ENCODE peak calls at places on chromosomes 11 and 22, in nine cellular contexts. T is natural killer cell; M is body of pancreas; U is cardiac muscle cell; B is CD4-positive, alpha-beta T cell; H is Calu3; G is WTC11; Q is pancreas; A is HFF-Myc. S is an unnamed sample.

GRCh38 chr22:27438271-27438980 is 363.1 kb downstream of the MN1 start:
- DNase-seq in A (no peak), B (no peak), M (peak; percentile 71), U (no peak), Q (peak; percentile 51), G (no peak), H (peak; percentile 29), T (no peak), S (no peak)

GRCh38 chr11:115276799-115277198 is 227.4 kb downstream of the CADM1 start:
- DNase-seq in G (no peak), H (no peak), U (no peak), M (no peak), T (no peak), Q (no peak), B (no peak), A (no peak), S (no peak)

GRCh38 chr11:9789919-9790318 is 126.0 kb downstream of the SWAP70 start:
- DNase-seq in H (no peak), Q (no peak), A (no peak), B (no peak), U (no peak), T (no peak), G (no peak), M (no peak), S (no peak)

GRCh38 chr11:2315395-2316168 is 13.8 kb downstream of the TSPAN32 start:
- DNase-seq in A (no peak), Q (no peak), B (no peak), U (no peak), T (peak; percentile 15), M (peak; percentile 3), H (no peak), G (no peak), S (no peak)

GRCh38 chr22:44046485-44047141 is 22.5 kb downstream of the PARVB start:
- DNase-seq in G (no peak), U (no peak), M (no peak), Q (no peak), T (no peak), H (no peak), B (no peak), A (no peak), S (no peak)

GRCh38 chr11:107743161-107743560 is 31.3 kb upstream of the SLN start:
- DNase-seq in T (no peak), A (no peak), U (no peak), B (no peak), G (no peak), Q (no peak), M (no peak), H (no peak), S (no peak)

GRCh38 chr11:60125962-60126585 is 37.6 kb downstream of the MS4A2 start:
- DNase-seq in B (no peak), T (no peak), M (no peak), A (no peak), Q (no peak), H (peak; percentile 40), G (no peak), U (no peak), S (no peak)

GRCh38 chr11:94417386-94417987 is 16.3 kb upstream of the GPR83 start:
- DNase-seq in A (peak; percentile 15), G (no peak), M (peak; percentile 9), Q (no peak), H (no peak), B (no peak), T (no peak), U (peak; percentile 11), S (no peak)

GRCh38 chr11:35182317-35182939 is 43.5 kb downstream of the CD44 start:
- DNase-seq in G (no peak), U (no peak), T (no peak), M (no peak), B (no peak), A (no peak), Q (no peak), H (no peak), S (no peak)

GRCh38 chr11:2921742-2922493 is 7.3 kb downstream of the PHLDA2 start:
- DNase-seq in G (no peak), B (no peak), Q (no peak), U (no peak), A (no peak), T (no peak), M (no peak), H (no peak), S (no peak)

GRCh38 chr11:8603696-8604077 is 9.7 kb upstream of the STK33 start:
- DNase-seq in B (no peak), A (no peak), G (no peak), M (no peak), U (no peak), Q (no peak), H (no peak), T (no peak), S (no peak)

DNA sequence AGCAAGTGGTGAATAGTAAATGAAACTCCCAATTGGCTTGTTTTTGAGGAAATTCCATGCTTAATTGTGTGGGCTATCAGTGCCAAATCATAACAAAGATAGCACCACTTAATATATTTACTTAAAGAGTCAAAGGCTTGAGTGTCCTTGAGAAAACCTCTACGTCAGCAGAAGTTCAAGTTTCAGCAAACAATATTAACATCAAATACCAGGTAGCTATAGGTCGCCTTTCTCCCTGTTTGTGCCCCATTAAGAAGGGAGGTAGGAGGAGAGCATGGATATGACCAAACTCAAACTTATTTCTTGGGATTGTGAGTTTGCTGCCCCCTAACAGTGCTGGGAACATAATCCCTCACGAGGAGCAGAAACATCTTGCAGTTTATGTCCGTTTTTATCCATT is 105.6 kb upstream of the SYN3 start:
- DNase-seq in M (no peak), A (no peak), T (no peak), B (no peak), Q (no peak), H (no peak), U (no peak), G (no peak), S (no peak)
- TF ChIP-seq CTCF in M (no peak), A (no peak), T (no peak), B (no peak), Q (no peak), H (no peak), U (no peak), G (no peak), S (no peak)

DNA sequence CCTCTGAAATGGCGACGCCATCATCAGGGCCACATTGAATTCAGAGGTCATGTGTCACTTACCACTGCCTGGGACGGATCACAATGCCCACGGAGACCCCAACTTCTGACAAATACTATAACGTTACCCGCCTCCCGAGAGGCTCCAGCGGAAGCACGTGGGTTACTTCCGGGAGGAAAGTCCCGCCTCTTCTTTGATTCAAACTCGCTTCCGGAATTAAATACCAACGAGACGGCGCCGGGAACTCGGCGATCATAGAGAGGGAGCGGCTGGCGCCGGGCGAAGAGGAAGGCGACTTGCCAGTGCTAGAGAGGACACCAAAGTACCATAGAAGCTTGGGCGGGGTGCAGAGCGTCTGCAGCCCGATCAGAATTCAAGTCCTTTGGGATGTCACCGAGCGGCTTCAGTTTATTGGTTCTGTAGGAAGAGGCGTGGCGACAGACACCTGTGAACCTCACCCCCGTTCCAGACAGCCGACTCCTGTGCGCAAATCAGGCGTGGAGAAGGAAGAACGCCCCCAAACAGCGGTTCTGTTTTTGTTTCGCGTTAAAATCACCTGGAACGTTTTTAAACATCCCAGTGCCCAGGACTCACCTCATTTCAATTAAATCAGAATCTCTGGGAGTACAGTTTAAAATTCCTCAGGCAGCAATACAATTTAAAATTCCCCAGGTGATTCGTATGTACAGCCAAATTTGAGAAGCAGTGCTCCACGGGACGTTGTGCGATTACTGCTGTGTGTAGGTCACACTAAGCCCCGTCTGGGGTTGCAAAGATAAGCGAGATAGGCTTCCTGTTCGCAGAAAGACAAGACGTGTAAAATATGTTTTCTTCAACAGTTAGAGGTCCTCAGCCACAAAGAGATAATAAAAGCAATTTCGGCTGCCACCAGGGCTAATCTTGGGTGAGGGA is at the start of gene TIMM10:
- DNase-seq in A (peak; percentile 88), T (peak; percentile 74), B (peak; percentile 82), U (peak; percentile 99), Q (peak; percentile 98), G (peak; percentile 94), M (peak; percentile 99), H (peak; percentile 91), S (peak; percentile 77)
- TF ChIP-seq CTCF in A (no peak), T (no peak), B (no peak), U (no peak), Q (no peak), G (no peak), M (no peak), H (no peak), S (no peak)

DNA sequence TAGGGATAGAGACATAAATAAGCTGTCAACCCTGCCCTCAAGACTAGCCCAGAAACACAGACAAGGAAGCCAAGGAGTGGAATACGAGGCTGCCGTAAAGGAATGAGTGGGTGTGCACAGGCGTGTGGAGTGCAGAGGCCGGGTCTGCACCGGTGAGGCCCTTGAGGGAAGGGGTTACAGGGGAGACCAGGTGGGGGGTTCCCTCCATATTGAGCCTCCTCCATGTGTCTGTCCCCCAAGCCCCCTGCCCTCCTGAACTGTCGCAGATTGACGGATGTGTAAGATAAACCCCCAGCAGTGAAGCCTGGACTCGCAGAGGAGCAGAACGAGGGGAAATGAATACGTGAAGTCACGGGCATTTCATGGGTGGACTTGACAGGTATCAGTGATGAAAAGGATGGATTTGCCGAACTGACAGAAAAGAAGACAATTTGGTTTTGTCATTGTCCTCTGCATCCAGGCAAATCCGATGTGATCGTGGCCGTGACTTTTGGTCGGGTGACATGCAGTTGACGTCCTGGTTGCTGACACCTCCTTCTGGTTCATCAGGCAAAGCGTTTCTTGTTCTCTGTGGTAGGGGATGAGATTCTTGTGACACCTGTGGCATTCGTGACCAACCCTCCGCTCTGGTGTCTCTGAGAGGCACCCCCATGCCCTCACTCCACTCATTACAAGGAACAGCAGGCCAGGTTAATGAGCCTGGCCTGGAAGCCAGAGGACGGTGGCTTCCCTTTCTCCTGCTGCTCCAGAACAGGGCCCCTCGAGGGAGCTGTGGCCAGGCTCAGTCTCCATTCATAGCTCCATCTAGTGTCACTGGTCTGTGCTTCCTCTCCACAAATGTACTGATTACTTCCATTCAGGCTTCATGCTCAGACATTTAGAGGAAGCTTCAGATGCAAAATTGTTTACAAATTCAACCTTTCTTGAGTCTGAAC is 223.1 kb upstream of the B3GAT1 start:
- DNase-seq in T (peak; percentile 7), A (no peak), M (no peak), H (no peak), B (no peak), G (no peak), U (peak; percentile 41), Q (no peak), S (no peak)
- TF ChIP-seq CTCF in T (no peak), A (no peak), M (no peak), H (no peak), B (no peak), G (no peak), U (no peak), Q (no peak), S (no peak)

DNA sequence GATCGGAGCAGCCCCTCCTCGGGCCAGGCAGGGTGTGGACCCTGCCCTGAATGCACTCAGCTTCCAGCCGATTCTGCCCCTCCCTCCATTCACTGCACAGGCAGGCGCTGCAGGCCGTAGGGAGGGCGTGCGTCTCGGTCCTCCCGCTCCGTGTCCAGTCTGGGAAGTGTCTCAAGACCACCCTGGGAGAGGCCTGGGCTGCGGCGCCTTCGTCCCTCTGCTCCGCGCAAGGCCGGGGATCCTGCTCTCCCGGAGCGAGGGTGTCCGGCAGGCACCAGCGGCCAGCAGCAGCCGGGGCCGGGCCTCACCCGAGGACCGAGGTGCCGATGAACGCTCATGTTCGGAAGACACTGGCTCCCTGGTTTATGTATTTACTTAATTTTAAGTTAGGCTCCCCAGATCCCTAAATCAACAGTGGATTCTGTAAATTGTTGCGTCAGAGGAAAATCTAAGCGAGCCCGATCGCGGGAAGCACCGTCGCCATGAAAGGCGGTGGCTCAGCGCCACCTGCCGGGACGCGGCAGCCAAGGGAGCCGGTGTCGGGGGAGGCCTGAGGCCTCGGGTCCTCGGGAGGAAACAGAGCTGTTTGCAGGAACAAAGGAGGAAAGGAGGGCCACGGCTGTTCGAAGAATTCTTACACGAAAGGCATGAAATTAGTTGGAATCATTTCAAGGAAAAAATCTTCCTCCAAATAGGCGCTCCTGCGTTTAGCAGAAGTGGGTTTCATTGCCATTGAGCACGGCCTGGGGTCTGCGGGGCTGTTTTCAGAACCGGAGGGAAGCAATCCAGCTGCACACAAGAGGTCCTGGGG is 195.3 kb downstream of the BRD1 start:
- DNase-seq in A (no peak), T (no peak), H (peak; percentile 80), B (no peak), U (peak; percentile 83), G (peak; percentile 82), Q (peak; percentile 67), M (peak; percentile 54), S (no peak)
- TF ChIP-seq CTCF in A (peak; percentile 66), T (no peak), H (peak; percentile 92), B (no peak), U (peak; percentile 81), G (peak; percentile 62), Q (peak; percentile 64), M (peak; percentile 72), S (no peak)